ENCODE peak calls at places on chromosomes 7 and 10, in nine cellular contexts. B, T, W, M, U, P, O, F and G are unnamed samples. For H3K4me1, the result is how much of the 10 kb centered on the place peaks cover.

GRCh38 chr7:77327932-77328628 is 88.1 kb downstream of the GSAP start:
- DNase-seq in O (no peak), T (no peak), M (no peak), B (no peak), U (peak), F (no peak), P (no peak), W (no peak), G (no peak)

GRCh38 chr10:110207805-110208613 is 604 bp downstream of the MXI1 start:
- DNase-seq in M (peak), T (peak), B (peak), U (peak), W (peak), P (no peak), F (peak), O (peak), G (no peak)

GRCh38 chr10:132193907-132194552 is 7.3 kb downstream of the DPYSL4 start:
- DNase-seq in F (no peak), W (no peak), M (no peak), T (peak), U (no peak), P (peak), O (no peak), B (peak), G (no peak)

GRCh38 chr7:103811997-103812396 is 177.5 kb downstream of the RELN start:
- DNase-seq in F (no peak), O (no peak), W (no peak), U (no peak), P (no peak), M (no peak), B (peak), T (no peak), G (peak)

GRCh38 chr7:125090596-125090995 is 161.0 kb upstream of the POT1 start:
- DNase-seq in O (no peak), P (no peak), M (no peak), W (no peak), U (no peak), T (no peak), B (no peak), F (no peak), G (no peak)

GRCh38 chr7:36473454-36474282 is 84.0 kb downstream of the ANLN start:
- DNase-seq in F (peak), P (no peak), W (no peak), U (peak), T (peak), O (no peak), M (no peak), B (peak), G (no peak)

GRCh38 chr7:3399858-3400257 is 98.8 kb downstream of the SDK1 start:
- DNase-seq in M (peak), W (no peak), T (no peak), B (peak), F (peak), P (no peak), O (no peak), U (no peak), G (peak)

GRCh38 chr10:122263971-122264370 is 7.1 kb upstream of the BTBD16 start:
- DNase-seq in O (no peak), W (no peak), F (no peak), P (no peak), B (no peak), U (no peak), T (no peak), M (peak), G (no peak)

GRCh38 chr7:10767771-10768170 is 205.9 kb upstream of the PHF14 start:
- DNase-seq in O (no peak), F (no peak), W (no peak), P (no peak), M (no peak), B (no peak), T (no peak), U (no peak), G (no peak)

GRCh38 chr10:12699258-12699700 is 302.2 kb downstream of the CCDC3 start:
- DNase-seq in O (no peak), U (no peak), W (no peak), P (no peak), T (no peak), M (no peak), B (no peak), F (no peak), G (no peak)

GRCh38 chr7:108285018-108285368 is 154.8 kb upstream of the LAMB4 start:
- DNase-seq in W (no peak), F (no peak), B (no peak), T (no peak), P (no peak), O (no peak), U (no peak), M (no peak), G (no peak)

GRCh38 chr10:666237-667012 is 23.0 kb downstream of the DIP2C start:
- DNase-seq in P (no peak), O (no peak), F (peak), M (no peak), T (no peak), B (no peak), W (no peak), U (peak), G (no peak)
- H3K4me3 ChIP-seq in P (no peak), O (no peak), F (no peak), M (peak), T (peak), B (no peak), W (no peak), U (no peak), G (no peak)

GRCh38 chr7:47788083-47788482 is 160.2 kb downstream of the PKD1L1 start:
- DNase-seq in O (no peak), U (peak), P (no peak), W (no peak), B (no peak), M (no peak), T (no peak), F (no peak), G (no peak)
- H3K27ac ChIP-seq in O (no peak), U (no peak), P (peak), W (no peak), B (no peak), M (no peak), T (no peak), F (no peak), G (no peak)

GRCh38 chr10:79220296-79220695 is 127.0 kb upstream of the PPIF start:
- DNase-seq in T (no peak), O (no peak), B (no peak), U (no peak), M (no peak), P (no peak), W (no peak), F (no peak), G (no peak)
- H3K4me1 ChIP-seq in T (under half), O (under half), B (under half), U (under half), M (under half), P (under half), W (under half), F (under half), G (under half)

GRCh38 chr10:104303594-104304178 is 34.6 kb downstream of the ITPRIP start:
- DNase-seq in T (no peak), O (no peak), B (no peak), M (no peak), U (peak), W (no peak), P (no peak), F (no peak), G (no peak)
- H3K4me3 ChIP-seq in T (no peak), O (no peak), B (no peak), M (no peak), U (no peak), W (no peak), P (no peak), F (no peak), G (no peak)